ENCODE peak calls at places on chromosomes 3 and 15, in five cellular contexts. K is GM12878, J is A549, L is H1, Q is stomach. R is an unnamed sample.

GRCh38 chr3:74537164-74537563 is 77.3 kb downstream of the CNTN3 start:
- DNase-seq in K (no peak), J (no peak), L (no peak), Q (no peak), R (no peak)

GRCh38 chr15:62068071-62068786 is 1.5 kb downstream of the C2CD4A start:
- DNase-seq in K (no peak), J (peak), L (no peak), Q (peak), R (peak)

GRCh38 chr3:160006282-160007163 is 17.9 kb downstream of the IL12A start:
- DNase-seq in K (no peak), J (peak), L (no peak), Q (peak), R (peak)

GRCh38 chr3:63364909-63365308 is 86.8 kb downstream of the SYNPR start:
- DNase-seq in K (no peak), J (peak), L (no peak), Q (no peak), R (no peak)

GRCh38 chr3:12292770-12293169 is 3.9 kb downstream of the PPARG start:
- DNase-seq in K (no peak), J (no peak), L (no peak), Q (no peak), R (no peak)

GRCh38 chr3:157301027-157301663 is 135.5 kb upstream of the PTX3 start:
- DNase-seq in K (no peak), J (no peak), L (no peak), Q (no peak), R (no peak)

GRCh38 chr3:149621218-149622005 is 36.4 kb downstream of the WWTR1 start:
- DNase-seq in K (no peak), J (no peak), L (no peak), Q (no peak), R (no peak)

GRCh38 chr3:71510485-71510884 is 73.0 kb downstream of the FOXP1 start:
- DNase-seq in K (no peak), J (peak), L (no peak), Q (no peak), R (no peak)

GRCh38 chr3:10164546-10165393 is at the start of gene IRAK2:
- DNase-seq in K (no peak), J (peak), L (no peak), Q (peak), R (peak)

GRCh38 chr3:127822166-127822835 is at the start of gene MGLL:
- DNase-seq in K (no peak), J (peak), L (no peak), Q (peak), R (peak)

GRCh38 chr15:88255109-88255495 is 1.4 kb downstream of the NTRK3 start:
- DNase-seq in K (no peak), J (no peak), L (no peak), Q (no peak), R (no peak)

GRCh38 chr15:101176625-101177024 is 75.2 kb downstream of the CHSY1 start:
- DNase-seq in K (no peak), J (peak), L (no peak), Q (no peak), R (no peak)

GRCh38 chr15:50107591-50108408 is 11.2 kb downstream of the ATP8B4 start:
- DNase-seq in K (peak), J (no peak), L (no peak), Q (peak), R (no peak)

GRCh38 chr3:120180731-120181412 is 86.6 kb upstream of the GSK3B start:
- DNase-seq in K (no peak), J (no peak), L (no peak), Q (no peak), R (no peak)

GRCh38 chr15:58522391-58522790 is 90.6 kb downstream of the LIPC start:
- DNase-seq in K (no peak), J (no peak), L (no peak), Q (no peak), R (no peak)

GRCh38 chr3:104349836-104350235 is 1016.9 kb upstream of the ALCAM start:
- DNase-seq in K (no peak), J (no peak), L (no peak), Q (no peak), R (no peak)

GRCh38 chr3:11591006-11591360 is 52.7 kb downstream of the VGLL4 start:
- DNase-seq in K (no peak), J (no peak), L (no peak), Q (no peak), R (no peak)

GRCh38 chr3:148433665-148434064 is 264.0 kb upstream of the AGTR1 start:
- DNase-seq in K (no peak), J (no peak), L (no peak), Q (no peak), R (no peak)

GRCh38 chr3:162338514-162338913 is 841.9 kb downstream of the OTOL1 start:
- DNase-seq in K (no peak), J (no peak), L (no peak), Q (no peak), R (no peak)

GRCh38 chr3:107962946-107963345 is 127.9 kb downstream of the CD47 start:
- DNase-seq in K (no peak), J (peak), L (no peak), Q (no peak), R (no peak)

GRCh38 chr3:52533623-52534280 is at the start of gene NT5DC2:
- DNase-seq in K (no peak), J (peak), L (no peak), Q (peak), R (peak)

GRCh38 chr3:15636028-15636709 is 34.6 kb downstream of the BTD start:
- DNase-seq in K (no peak), J (peak), L (no peak), Q (no peak), R (no peak)

GRCh38 chr15:97561529-97561928 is 399.0 kb upstream of the ARRDC4 start:
- DNase-seq in K (no peak), J (no peak), L (no peak), Q (no peak), R (no peak)
- TF ChIP-seq EP300 in K (no peak), J (no peak), L (no peak), Q (no peak), R (no peak)

DNA sequence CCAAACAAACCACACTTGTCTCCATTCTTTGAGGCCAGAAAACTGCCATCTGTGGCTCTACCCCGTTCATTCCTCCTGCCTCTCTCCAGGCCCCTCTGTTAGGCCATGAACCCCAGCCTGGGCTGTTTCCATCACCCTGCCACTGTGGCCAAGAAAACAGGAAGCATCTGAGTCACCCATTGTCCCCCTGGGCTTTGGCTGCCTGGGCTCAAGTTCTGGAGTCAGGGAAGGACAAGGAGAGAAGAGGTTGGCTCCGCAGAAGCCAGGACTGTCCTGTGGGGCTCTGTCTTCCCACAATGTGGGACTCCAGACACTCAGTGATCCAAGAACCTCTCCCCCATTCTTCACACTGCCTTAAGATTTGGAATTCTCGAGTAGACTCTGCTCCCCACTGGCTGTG is 14.8 kb upstream of the LCTL start:
- DNase-seq in K (no peak), J (no peak), L (no peak), Q (no peak), R (no peak)
- TF ChIP-seq EP300 in K (no peak), J (no peak), L (no peak), Q (no peak), R (no peak)

GRCh38 chr15:85754993-85755392 is 39.7 kb downstream of the KLHL25 start:
- DNase-seq in K (no peak), J (no peak), L (no peak), Q (no peak), R (peak)
- TF ChIP-seq EP300 in K (no peak), J (no peak), L (no peak), Q (no peak), R (no peak)

GRCh38 chr3:143548449-143548848 is 299.8 kb downstream of the SLC9A9 start:
- DNase-seq in K (no peak), J (no peak), L (no peak), Q (no peak), R (no peak)
- TF ChIP-seq EP300 in K (no peak), J (no peak), L (no peak), Q (no peak), R (no peak)

GRCh38 chr3:86655096-86655495 is 335.9 kb downstream of the VGLL3 start:
- DNase-seq in K (no peak), J (no peak), L (no peak), Q (no peak), R (no peak)

DNA sequence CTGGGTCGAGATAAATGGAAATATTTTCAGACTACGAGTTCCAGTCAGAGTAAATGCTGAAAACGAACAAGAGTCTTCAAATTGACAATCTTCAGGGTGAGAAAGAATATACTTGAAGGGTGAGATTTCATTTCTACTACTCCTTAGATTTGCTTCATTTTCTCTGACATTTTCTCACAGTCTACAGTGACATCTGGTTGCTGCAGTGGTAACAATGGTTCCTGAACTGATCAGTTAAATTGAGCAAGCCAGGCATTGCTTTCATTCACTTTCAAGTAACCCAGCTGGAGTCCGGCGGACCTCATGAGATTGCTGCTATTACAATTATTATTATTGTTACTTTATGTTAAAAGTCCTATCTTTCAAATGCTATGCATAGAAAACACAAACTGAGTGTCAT is 337.1 kb downstream of the VGLL3 start:
- DNase-seq in K (no peak), J (no peak), L (no peak), Q (no peak), R (no peak)
- TF ChIP-seq EP300 in K (no peak), J (no peak), L (no peak), Q (no peak), R (no peak)

GRCh38 chr15:26146162-26146561 is 283.0 kb upstream of the ATP10A start:
- DNase-seq in K (no peak), J (no peak), L (no peak), Q (no peak), R (no peak)
- TF ChIP-seq EP300 in K (no peak), J (no peak), L (no peak), Q (no peak), R (no peak)

DNA sequence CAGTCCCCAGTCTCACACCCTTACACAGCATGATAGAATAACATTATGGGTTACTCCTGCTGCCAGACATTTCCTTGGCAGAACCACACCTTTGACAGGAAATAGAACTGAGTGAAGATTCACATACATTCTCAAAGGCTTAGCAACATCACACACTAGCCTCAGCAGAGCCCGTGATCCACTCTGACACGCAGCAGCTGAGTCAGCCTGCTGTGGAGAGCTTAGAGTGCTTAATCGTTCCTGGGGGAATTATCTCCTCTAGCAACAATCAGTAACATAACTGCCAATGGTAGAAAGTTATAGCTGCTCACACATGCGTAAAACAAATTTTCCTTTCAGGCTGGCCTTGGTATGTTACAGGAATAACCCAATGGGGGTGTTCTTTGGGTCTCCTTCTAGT is 382.1 kb downstream of the GAP43 start:
- DNase-seq in K (no peak), J (peak), L (no peak), Q (no peak), R (peak)
- TF ChIP-seq EP300 in K (no peak), J (no peak), L (no peak), Q (no peak), R (no peak)

GRCh38 chr3:185726254-185726967 is 98.4 kb downstream of the IGF2BP2 start:
- DNase-seq in K (no peak), J (no peak), L (no peak), Q (no peak), R (no peak)
- TF ChIP-seq EP300 in K (no peak), J (no peak), L (no peak), Q (no peak), R (no peak)

GRCh38 chr15:34360298-34360697 is 6.7 kb downstream of the LPCAT4 start:
- DNase-seq in K (no peak), J (peak), L (no peak), Q (no peak), R (no peak)
- TF ChIP-seq EP300 in K (no peak), J (no peak), L (no peak), Q (no peak), R (no peak)

GRCh38 chr15:85545185-85545584 is 164.8 kb downstream of the AKAP13 start:
- DNase-seq in K (no peak), J (no peak), L (no peak), Q (no peak), R (no peak)
- TF ChIP-seq EP300 in K (no peak), J (no peak), L (no peak), Q (no peak), R (peak)